ENCODE peak calls at places on chromosomes 5 and 9, in four cellular contexts. T is K562, U is GM12878, E is H1. J is an unnamed sample.

GRCh38 chr5:17096975-17097695 is 120.3 kb upstream of the BASP1 start:
- DNase-seq in T (no peak), U (no peak), E (no peak), J (no peak)

GRCh38 chr5:120139039-120139438 is 325.1 kb upstream of the PRR16 start:
- DNase-seq in T (no peak), U (no peak), E (no peak), J (peak)

GRCh38 chr9:74952281-74953151 is at the start of gene C9orf40:
- DNase-seq in T (peak), U (peak), E (peak), J (peak)

GRCh38 chr9:32587901-32588300 is 14.9 kb upstream of the NDUFB6 start:
- DNase-seq in T (no peak), U (no peak), E (no peak), J (no peak)

GRCh38 chr5:78504726-78505431 is 143.7 kb downstream of the LHFPL2 start:
- DNase-seq in T (no peak), U (no peak), E (no peak), J (no peak)

GRCh38 chr5:139760066-139761056 is 35.2 kb upstream of the PSD2 start:
- DNase-seq in T (no peak), U (no peak), E (no peak), J (no peak)

GRCh38 chr9:27856748-27857147 is 283.5 kb upstream of the C9orf72 start:
- DNase-seq in T (no peak), U (no peak), E (no peak), J (no peak)

GRCh38 chr5:168153263-168153930 is 138.0 kb upstream of the WWC1 start:
- DNase-seq in T (no peak), U (no peak), E (no peak), J (no peak)

GRCh38 chr5:91332267-91333044 is 50.7 kb downstream of the ARRDC3 start:
- DNase-seq in T (peak), U (no peak), E (no peak), J (peak)

GRCh38 chr9:129242971-129243561 is 65.0 kb upstream of the IER5L start:
- DNase-seq in T (no peak), U (no peak), E (no peak), J (no peak)

GRCh38 chr5:75716715-75717081 is 539 bp downstream of the POC5 start:
- DNase-seq in T (no peak), U (no peak), E (no peak), J (no peak)

GRCh38 chr5:66344544-66344943 is 200.4 kb downstream of the SREK1 start:
- DNase-seq in T (no peak), U (no peak), E (no peak), J (no peak)

GRCh38 chr9:82584349-82584846 is 478.5 kb downstream of the RASEF start:
- DNase-seq in T (no peak), U (no peak), E (no peak), J (no peak)

GRCh38 chr5:167759411-167759821 is 532.0 kb upstream of the WWC1 start:
- DNase-seq in T (no peak), U (no peak), E (no peak), J (no peak)

GRCh38 chr9:82164159-82164558 is 175.6 kb downstream of the SPATA31D1 start:
- DNase-seq in T (no peak), U (no peak), E (no peak), J (no peak)

GRCh38 chr5:128674837-128675446 is 136.9 kb upstream of the FBN2 start:
- DNase-seq in T (peak), U (no peak), E (no peak), J (peak)

GRCh38 chr5:1908931-1909330 is 26.2 kb upstream of the IRX4 start:
- DNase-seq in T (no peak), U (no peak), E (no peak), J (no peak)

GRCh38 chr9:97064171-97064570 is 25.2 kb upstream of the CTSV start:
- DNase-seq in T (no peak), U (no peak), E (no peak), J (no peak)

GRCh38 chr5:171272996-171273970 is 35.8 kb upstream of the TLX3 start:
- DNase-seq in T (peak), U (no peak), E (peak), J (peak)

GRCh38 chr9:109599131-109599530 is 101.0 kb upstream of the PTPN3 start:
- DNase-seq in T (no peak), U (no peak), E (no peak), J (no peak)

GRCh38 chr9:13388157-13388556 is 108.7 kb upstream of the MPDZ start:
- DNase-seq in T (no peak), U (no peak), E (no peak), J (no peak)

GRCh38 chr9:2216591-2216990 is 201.4 kb downstream of the SMARCA2 start:
- DNase-seq in T (no peak), U (no peak), E (no peak), J (no peak)

GRCh38 chr9:126973651-126974529 is 59.3 kb downstream of the RALGPS1 start:
- DNase-seq in T (no peak), U (peak), E (no peak), J (no peak)

GRCh38 chr5:14341571-14342225 is 198.6 kb downstream of the TRIO start:
- DNase-seq in T (no peak), U (no peak), E (peak), J (no peak)

GRCh38 chr5:132419517-132420468 is 50.3 kb downstream of the SLC22A5 start:
- DNase-seq in T (peak), U (no peak), E (no peak), J (peak)

GRCh38 chr9:135282001-135282731 is 194.7 kb downstream of the OLFM1 start:
- DNase-seq in T (no peak), U (no peak), E (no peak), J (peak)

GRCh38 chr5:79959407-79959806 is 31.7 kb downstream of the MTX3 start:
- DNase-seq in T (no peak), U (no peak), E (no peak), J (no peak)

GRCh38 chr5:131198625-131199024 is 27.9 kb downstream of the LYRM7 start:
- DNase-seq in T (no peak), U (no peak), E (no peak), J (no peak)

GRCh38 chr9:2662496-2662895 is 40.9 kb downstream of the VLDLR start:
- DNase-seq in T (no peak), U (no peak), E (no peak), J (no peak)

GRCh38 chr5:31939151-31939550 is 235.0 kb downstream of the GOLPH3 start:
- DNase-seq in T (no peak), U (no peak), E (no peak), J (no peak)

GRCh38 chr9:91811024-91811909 is 138.8 kb downstream of the ROR2 start:
- DNase-seq in T (no peak), U (no peak), E (no peak), J (no peak)

GRCh38 chr5:59543826-59544442 is 349.6 kb downstream of the PDE4D start:
- DNase-seq in T (no peak), U (no peak), E (no peak), J (no peak)

GRCh38 chr5:22391956-22392355 is 461.2 kb downstream of the CDH12 start:
- DNase-seq in T (no peak), U (no peak), E (no peak), J (no peak)

GRCh38 chr9:36101916-36102741 is 34.4 kb upstream of the GLIPR2 start:
- DNase-seq in T (no peak), U (no peak), E (peak), J (peak)
- TF ChIP-seq TAF1 in T (no peak), U (no peak), E (no peak), J (no peak)

DNA sequence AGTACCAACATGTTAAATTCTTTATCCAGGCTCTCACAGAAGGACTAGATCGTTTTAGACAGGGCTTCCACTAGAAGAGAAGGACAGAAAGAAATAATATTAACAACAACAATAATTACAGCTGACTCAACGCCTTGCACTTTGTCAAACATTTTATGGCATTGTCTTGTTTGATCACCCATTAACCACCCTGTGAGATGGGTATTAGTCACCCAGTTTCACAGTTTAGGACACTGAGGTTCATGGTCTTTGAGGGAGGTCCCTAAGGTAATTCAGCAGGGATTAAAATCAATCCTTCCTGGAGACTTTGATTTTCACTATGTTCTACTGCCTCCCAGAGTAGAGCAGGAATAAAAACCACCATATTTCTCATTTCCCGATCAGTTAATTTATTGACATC is 51.4 kb upstream of the BNC2 start:
- DNase-seq in T (no peak), U (no peak), E (peak), J (no peak)
- TF ChIP-seq SP1 in T (no peak), U (no peak), E (no peak), J (no peak)

DNA sequence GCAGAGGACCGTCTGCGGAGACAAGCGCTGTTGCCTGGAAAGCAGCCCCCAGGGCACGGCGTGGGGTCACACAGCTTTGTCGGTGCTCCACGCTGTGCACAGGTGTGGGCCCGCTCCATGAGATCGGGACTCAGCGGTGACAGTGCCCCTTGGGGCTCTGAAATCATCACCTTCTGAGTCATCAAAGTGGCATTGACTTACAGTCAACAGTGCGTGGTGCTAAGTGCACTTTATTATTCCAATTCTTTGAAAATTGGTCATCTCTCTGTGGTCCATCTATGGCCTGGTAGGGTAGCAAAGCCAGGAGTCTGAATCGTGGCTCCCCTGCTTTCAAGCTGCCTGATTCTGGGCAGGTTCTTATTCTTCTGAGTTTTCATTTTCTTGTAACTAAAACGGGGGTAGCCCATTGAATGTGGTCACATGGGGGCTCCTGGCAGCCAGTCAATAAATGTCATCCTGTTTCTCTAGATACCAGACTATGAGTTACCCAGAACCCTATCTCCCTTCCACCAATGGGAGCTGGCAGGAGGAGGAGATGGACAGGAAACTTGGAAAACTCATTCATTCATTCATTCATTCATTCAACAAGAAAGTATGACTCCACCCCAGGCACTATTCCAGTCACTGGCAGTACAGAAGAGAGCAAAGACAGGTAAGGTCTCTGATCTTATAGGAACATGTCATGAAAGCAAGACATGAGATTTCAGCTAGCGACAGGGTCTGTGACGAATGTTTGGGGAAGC is 20.3 kb upstream of the UNC5A start:
- DNase-seq in T (no peak), U (no peak), E (no peak), J (no peak)
- TF ChIP-seq TAF1 in T (no peak), U (no peak), E (no peak), J (no peak)

GRCh38 chr9:20805766-20806165 is 121.7 kb downstream of the FOCAD start:
- DNase-seq in T (no peak), U (no peak), E (no peak), J (no peak)
- TF ChIP-seq SP1 in T (no peak), U (no peak), E (no peak), J (no peak)

GRCh38 chr5:153818626-153819025 is 220.1 kb downstream of the FAM114A2 start:
- DNase-seq in T (no peak), U (no peak), E (no peak), J (no peak)
- TF ChIP-seq TAF1 in T (no peak), U (no peak), E (no peak), J (no peak)

GRCh38 chr5:135178476-135179155 is 144.6 kb upstream of the PITX1 start:
- DNase-seq in T (no peak), U (no peak), E (no peak), J (no peak)
- TF ChIP-seq SP1 in T (no peak), U (no peak), E (no peak), J (no peak)

GRCh38 chr9:79360387-79361347 is 211.1 kb upstream of the TLE4 start:
- DNase-seq in T (no peak), U (no peak), E (peak), J (no peak)
- TF ChIP-seq TAF1 in T (no peak), U (no peak), E (no peak), J (no peak)

GRCh38 chr5:94217216-94217615 is 401.2 kb downstream of the KIAA0825 start:
- DNase-seq in T (no peak), U (no peak), E (no peak), J (no peak)
- TF ChIP-seq SP1 in T (no peak), U (no peak), E (no peak), J (no peak)